ENCODE peak calls at places on chromosomes 5 and 9, in six cellular contexts. R is activated naive CD4-positive, alpha-beta T cell treated with anti-CD3 and anti-CD28 coated beads for 36 hours; P is Ammon's horn; I is AG08396; F is stimulated activated naive B cell treated with anti-CD40 and anti-IgM and Interleukin-4, amounts not matched to agents 10 μg/mL and 1 μg/mL and 100 μg/mL, for 72 hours; S is RWPE1. Y is an unnamed sample.

GRCh38 chr5:98938459-98938858 is 9.7 kb upstream of the CHD1 start:
- DNase-seq in R (no peak), P (no peak), I (peak), F (no peak), S (peak), Y (no peak)

GRCh38 chr9:133375116-133375723 is 640 bp downstream of the SURF4 start:
- DNase-seq in R (peak), P (no peak), I (peak), F (no peak), S (peak), Y (no peak)

GRCh38 chr5:175253597-175253996 is 190.4 kb downstream of the DRD1 start:
- DNase-seq in R (no peak), P (no peak), I (peak), F (no peak), S (no peak), Y (no peak)

GRCh38 chr9:34430843-34431437 is 27.4 kb downstream of the FAM219A start:
- DNase-seq in R (peak), P (peak), I (peak), F (no peak), S (peak), Y (peak)

GRCh38 chr5:59992206-59992605 is 98.7 kb upstream of the PDE4D start:
- DNase-seq in R (no peak), P (no peak), I (no peak), F (no peak), S (no peak), Y (no peak)

GRCh38 chr5:133732536-133732935 is 120.2 kb upstream of the FSTL4 start:
- DNase-seq in R (no peak), P (no peak), I (no peak), F (no peak), S (no peak), Y (no peak)

GRCh38 chr9:133460405-133461175 is 812 bp downstream of the CACFD1 start:
- DNase-seq in R (peak), P (peak), I (no peak), F (peak), S (peak), Y (peak)

GRCh38 chr5:135493406-135494180 is 41.4 kb upstream of the TIFAB start:
- DNase-seq in R (no peak), P (no peak), I (peak), F (no peak), S (peak), Y (peak)

GRCh38 chr5:171201285-171201684 is 107.8 kb upstream of the TLX3 start:
- DNase-seq in R (no peak), P (no peak), I (no peak), F (no peak), S (no peak), Y (no peak)

GRCh38 chr5:88708021-88708420 is 175.0 kb downstream of the MEF2C start:
- DNase-seq in R (no peak), P (no peak), I (no peak), F (no peak), S (no peak), Y (no peak)

GRCh38 chr9:134375011-134375390 is 48.7 kb downstream of the RXRA start:
- DNase-seq in R (no peak), P (peak), I (peak), F (no peak), S (no peak), Y (no peak)

GRCh38 chr5:139046551-139046950 is 151.6 kb downstream of the SIL1 start:
- DNase-seq in R (no peak), P (no peak), I (no peak), F (no peak), S (no peak), Y (no peak)

GRCh38 chr5:97452646-97453045 is 269.6 kb upstream of the RIOK2 start:
- DNase-seq in R (no peak), P (peak), I (no peak), F (no peak), S (no peak), Y (no peak)

GRCh38 chr5:10975915-10976314 is 214.9 kb upstream of the DAP start:
- DNase-seq in R (no peak), P (no peak), I (no peak), F (no peak), S (no peak), Y (no peak)

GRCh38 chr9:134346151-134346550 is 19.9 kb downstream of the RXRA start:
- DNase-seq in R (no peak), P (no peak), I (peak), F (no peak), S (no peak), Y (no peak)

GRCh38 chr5:154273028-154273617 is 82.6 kb downstream of the GALNT10 start:
- DNase-seq in R (no peak), P (peak), I (peak), F (no peak), S (peak), Y (no peak)